ENCODE peak calls at places on chromosomes 1 and 21, in four cellular contexts. R, Z, M and Y are unnamed samples.

GRCh38 chr1:24179251-24179895 is 7.7 kb downstream of the IFNLR1 start:
- DNase-seq in R (no peak), Z (no peak), M (no peak), Y (no peak)

GRCh38 chr1:242524571-242525359 is at the start of gene PLD5:
- DNase-seq in R (peak), Z (no peak), M (no peak), Y (no peak)

GRCh38 chr21:20943476-20944085 is 54.6 kb upstream of the NCAM2 start:
- DNase-seq in R (no peak), Z (no peak), M (no peak), Y (no peak)

GRCh38 chr1:207055386-207056001 is 2.4 kb downstream of the PFKFB2 start:
- DNase-seq in R (no peak), Z (no peak), M (no peak), Y (no peak)

GRCh38 chr1:53257454-53258081 is 19.2 kb upstream of the MAGOH start:
- DNase-seq in R (no peak), Z (no peak), M (no peak), Y (no peak)

GRCh38 chr1:225820522-225821120 is 10.7 kb downstream of the EPHX1 start:
- DNase-seq in R (no peak), Z (no peak), M (no peak), Y (no peak)

GRCh38 chr1:44655609-44656008 is 18.7 kb downstream of the TMEM53 start:
- DNase-seq in R (peak), Z (peak), M (peak), Y (peak)

GRCh38 chr1:206907304-206907991 is 10.2 kb downstream of the IL24 start:
- DNase-seq in R (peak), Z (peak), M (peak), Y (peak)

GRCh38 chr21:44972821-44973220 is 33.0 kb downstream of the SLX9 start:
- DNase-seq in R (no peak), Z (no peak), M (peak), Y (no peak)

GRCh38 chr1:156154317-156154749 is 948 bp downstream of the SEMA4A start:
- DNase-seq in R (no peak), Z (no peak), M (no peak), Y (no peak)

GRCh38 chr1:151629278-151629677 is 17.4 kb downstream of the SNX27 start:
- DNase-seq in R (no peak), Z (no peak), M (no peak), Y (no peak)

GRCh38 chr1:207798847-207799246 is 47.0 kb downstream of the CD46 start:
- DNase-seq in R (no peak), Z (no peak), M (no peak), Y (no peak)

GRCh38 chr1:70405780-70406416 is 5.2 kb upstream of the CTH start:
- DNase-seq in R (no peak), Z (no peak), M (no peak), Y (no peak)

GRCh38 chr21:37281993-37282392 is 14.9 kb upstream of the VPS26C start:
- DNase-seq in R (peak), Z (no peak), M (peak), Y (no peak)

GRCh38 chr1:207952617-207953542 is 42.0 kb upstream of the CD34 start:
- DNase-seq in R (no peak), Z (no peak), M (no peak), Y (no peak)

GRCh38 chr1:52554756-52555155 is 1.9 kb upstream of the TUT4 start:
- DNase-seq in R (no peak), Z (peak), M (no peak), Y (no peak)

GRCh38 chr1:159940006-159940620 is 5.3 kb downstream of the IGSF9 start:
- DNase-seq in R (no peak), Z (no peak), M (no peak), Y (no peak)

GRCh38 chr1:172928412-172928811 is 122.3 kb downstream of the TNFSF18 start:
- DNase-seq in R (no peak), Z (no peak), M (no peak), Y (no peak)

GRCh38 chr1:211511947-211512346 is 20.0 kb upstream of the RD3 start:
- DNase-seq in R (no peak), Z (no peak), M (no peak), Y (no peak)

GRCh38 chr21:37565530-37566223 is 199.1 kb downstream of the DYRK1A start:
- DNase-seq in R (no peak), Z (peak), M (peak), Y (no peak)

GRCh38 chr1:186617860-186618780 is 62.1 kb downstream of the PTGS2 start:
- DNase-seq in R (no peak), Z (no peak), M (no peak), Y (no peak)

GRCh38 chr1:152426731-152427130 is 12.7 kb upstream of the CRNN start:
- DNase-seq in R (no peak), Z (no peak), M (no peak), Y (no peak)

GRCh38 chr1:243628476-243628907 is 221.6 kb downstream of the AKT3 start:
- DNase-seq in R (no peak), Z (peak), M (no peak), Y (no peak)

GRCh38 chr1:12114916-12115315 is 51.8 kb downstream of the TNFRSF8 start:
- DNase-seq in R (no peak), Z (no peak), M (no peak), Y (no peak)

GRCh38 chr21:26394341-26394740 is 178.7 kb downstream of the CYYR1 start:
- DNase-seq in R (no peak), Z (no peak), M (no peak), Y (no peak)

GRCh38 chr1:29180497-29181412 is 945 bp downstream of the SRSF4 start:
- DNase-seq in R (no peak), Z (no peak), M (peak), Y (no peak)

GRCh38 chr21:37073417-37074194 is 552 bp downstream of the TTC3 start:
- DNase-seq in R (no peak), Z (no peak), M (peak), Y (peak)

GRCh38 chr1:85078903-85079302 is 30.6 kb upstream of the MCOLN3 start:
- DNase-seq in R (no peak), Z (no peak), M (no peak), Y (no peak)

GRCh38 chr1:92804721-92805169 is 19.8 kb upstream of the EVI5 start:
- DNase-seq in R (peak), Z (peak), M (peak), Y (no peak)

GRCh38 chr1:8261398-8261762 is 56.5 kb upstream of the SLC45A1 start:
- DNase-seq in R (no peak), Z (no peak), M (no peak), Y (no peak)

GRCh38 chr1:179550753-179551682 is 24.7 kb downstream of the NPHS2 start:
- DNase-seq in R (no peak), Z (peak), M (peak), Y (no peak)

GRCh38 chr1:99501871-99502270 is 144.0 kb upstream of the PALMD start:
- DNase-seq in R (no peak), Z (peak), M (peak), Y (no peak)

GRCh38 chr1:83060216-83060615 is 938.7 kb downstream of the TTLL7 start:
- DNase-seq in R (no peak), Z (no peak), M (no peak), Y (no peak)

GRCh38 chr21:42003051-42003461 is 7.1 kb downstream of the ZBTB21 start:
- DNase-seq in R (no peak), Z (no peak), M (no peak), Y (no peak)

GRCh38 chr1:190511554-190511953 is 33.9 kb upstream of the BRINP3 start:
- DNase-seq in R (no peak), Z (no peak), M (no peak), Y (no peak)

GRCh38 chr1:2145946-2146835 is 48.4 kb downstream of the FAAP20 start:
- DNase-seq in R (no peak), Z (no peak), M (no peak), Y (no peak)

GRCh38 chr1:166489670-166490436 is 323.1 kb upstream of the FAM78B start:
- DNase-seq in R (no peak), Z (peak), M (peak), Y (no peak)

GRCh38 chr1:31548899-31549806 is 27.2 kb upstream of the TINAGL1 start:
- DNase-seq in R (peak), Z (peak), M (peak), Y (peak)
- TF ChIP-seq FOXJ3 in R (no peak), Z (no peak), M (no peak), Y (no peak)

GRCh38 chr1:193589597-193590040 is 403.2 kb upstream of the B3GALT2 start:
- DNase-seq in R (no peak), Z (no peak), M (no peak), Y (no peak)

GRCh38 chr1:193584840-193585239 is 398.4 kb upstream of the B3GALT2 start:
- DNase-seq in R (no peak), Z (no peak), M (no peak), Y (no peak)

GRCh38 chr1:193593355-193593874 is 407.0 kb upstream of the B3GALT2 start:
- DNase-seq in R (no peak), Z (no peak), M (no peak), Y (no peak)

GRCh38 chr1:193592325-193592724 is 405.9 kb upstream of the B3GALT2 start:
- DNase-seq in R (no peak), Z (no peak), M (no peak), Y (no peak)

GRCh38 chr1:193590102-193590501 is 403.7 kb upstream of the B3GALT2 start:
- DNase-seq in R (no peak), Z (no peak), M (no peak), Y (no peak)
- TF ChIP-seq FOXJ3 in R (no peak), Z (no peak), M (no peak), Y (no peak)

DNA sequence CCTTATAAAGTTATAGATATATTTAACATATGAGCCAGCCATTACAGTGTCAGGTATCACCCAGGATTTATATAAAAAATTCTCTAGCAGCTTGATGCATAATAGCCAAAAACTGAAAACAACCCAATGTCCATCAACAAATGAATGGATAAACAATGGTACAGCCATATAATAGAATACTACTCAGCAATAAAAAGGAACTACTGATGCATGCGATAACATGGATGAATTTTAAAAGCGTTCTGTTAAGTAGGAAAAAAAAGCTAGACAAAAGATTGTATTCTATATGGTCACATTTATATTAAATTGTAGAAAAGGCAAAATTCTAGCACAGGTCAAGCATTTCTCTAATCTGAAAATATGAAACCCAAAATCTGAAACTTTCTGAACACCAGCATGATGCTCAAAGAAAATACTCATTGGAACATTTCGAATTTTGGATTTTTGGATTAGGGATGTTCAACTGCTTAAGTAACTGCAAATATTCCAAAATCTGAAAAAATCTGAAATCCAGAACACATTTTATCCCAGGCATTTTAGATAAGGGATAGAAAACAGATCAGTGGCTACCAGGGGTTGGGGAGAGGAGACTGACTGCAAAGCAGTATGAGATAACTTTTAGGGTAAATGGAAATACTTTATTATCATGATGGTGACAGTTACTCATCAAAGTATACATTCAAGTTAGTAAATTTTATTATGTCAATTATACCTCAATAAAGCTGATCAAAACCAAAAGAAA is 22.0 kb downstream of the SLC16A1 start:
- DNase-seq in R (no peak), Z (no peak), M (no peak), Y (no peak)
- TF ChIP-seq FOXJ3 in R (no peak), Z (no peak), M (no peak), Y (no peak)

GRCh38 chr21:16742116-16742515 is 770.7 kb upstream of the CXADR start:
- DNase-seq in R (no peak), Z (no peak), M (no peak), Y (no peak)

GRCh38 chr21:16741228-16741665 is 771.6 kb upstream of the CXADR start:
- DNase-seq in R (no peak), Z (no peak), M (no peak), Y (peak)
- TF ChIP-seq FOXJ3 in R (no peak), Z (no peak), M (no peak), Y (no peak)